ENCODE peak calls at places on chromosome 15, in six cellular contexts. E, Q, C, G, B and D are unnamed samples.

GRCh38 chr15:61700803-61701202 is 359.4 kb downstream of the VPS13C start:
- DNase-seq in E (no peak), Q (no peak), C (no peak), G (no peak), B (no peak), D (peak; percentile 1)

GRCh38 chr15:26075770-26076169 is 212.6 kb upstream of the ATP10A start:
- DNase-seq in E (no peak), Q (no peak), C (no peak), G (no peak), B (no peak), D (no peak)

GRCh38 chr15:65829150-65829764 is 37.2 kb upstream of the DENND4A start:
- DNase-seq in E (peak; percentile 63), Q (no peak), C (peak; percentile 39), G (no peak), B (no peak), D (peak; percentile 17)

GRCh38 chr15:77031376-77032050 is 36.6 kb downstream of the PSTPIP1 start:
- DNase-seq in E (no peak), Q (no peak), C (no peak), G (no peak), B (peak; percentile 32), D (peak; percentile 37)

GRCh38 chr15:60838206-60838605 is 359.3 kb upstream of the ICE2 start:
- DNase-seq in E (no peak), Q (no peak), C (no peak), G (no peak), B (no peak), D (no peak)

GRCh38 chr15:67512140-67512539 is 8.8 kb upstream of the C15orf61 start:
- DNase-seq in E (no peak), Q (no peak), C (no peak), G (no peak), B (no peak), D (no peak)

GRCh38 chr15:54282228-54282836 is 304.1 kb downstream of the UNC13C start:
- DNase-seq in E (no peak), Q (no peak), C (no peak), G (no peak), B (no peak), D (no peak)

GRCh38 chr15:31041610-31042009 is 50.2 kb upstream of the MTMR10 start:
- DNase-seq in E (no peak), Q (no peak), C (no peak), G (no peak), B (no peak), D (no peak)

GRCh38 chr15:41568350-41569017 is 9.5 kb downstream of the TYRO3 start:
- DNase-seq in E (peak; percentile 16), Q (no peak), C (no peak), G (no peak), B (no peak), D (no peak)

GRCh38 chr15:61489571-61489970 is 260.5 kb upstream of the RORA start:
- DNase-seq in E (no peak), Q (no peak), C (no peak), G (no peak), B (no peak), D (no peak)

GRCh38 chr15:81105521-81105920 is 28.5 kb upstream of the CFAP161 start:
- DNase-seq in E (no peak), Q (no peak), C (no peak), G (no peak), B (no peak), D (no peak)

GRCh38 chr15:50083424-50084025 is 35.5 kb downstream of the ATP8B4 start:
- DNase-seq in E (no peak), Q (no peak), C (no peak), G (no peak), B (no peak), D (no peak)